ENCODE peak calls at places on chromosomes 4 and X, in nine cellular contexts. C is cardiac muscle cell; A is lower lobe of right lung; H is activated CD8-positive, alpha-beta T cell treated with anti-CD3 and anti-CD28 coated beads for 36 hours; L is AG04449; Z is endothelial cell; B is CD4-positive, alpha-beta T cell; O is A549; V is glutamatergic neuron. Y is an unnamed sample.

GRCh38 chr4:69831646-69832325 is 28.2 kb downstream of the SULT1E1 start:
- DNase-seq in C (no peak), A (peak), H (peak), L (no peak), Z (no peak), B (no peak), O (no peak), V (no peak), Y (no peak)

GRCh38 chr4:155353923-155354540 is 22.7 kb downstream of the MAP9 start:
- DNase-seq in C (peak), A (peak), H (peak), L (no peak), Z (peak), B (no peak), O (peak), V (peak), Y (peak)

GRCh38 chr4:80492761-80493160 is 157.2 kb downstream of the CFAP299 start:
- DNase-seq in C (no peak), A (no peak), H (peak), L (no peak), Z (no peak), B (peak), O (no peak), V (no peak), Y (no peak)

GRCh38 chr4:60724623-60725022 is 475.5 kb upstream of the ADGRL3 start:
- DNase-seq in C (peak), A (no peak), H (no peak), L (peak), Z (no peak), B (no peak), O (no peak), V (no peak), Y (no peak)

GRCh38 chrX:9635805-9636204 is 129.8 kb downstream of the GPR143 start:
- DNase-seq in C (no peak), A (no peak), H (no peak), L (no peak), Z (no peak), B (no peak), O (no peak), V (no peak), Y (no peak)

GRCh38 chr4:153512952-153513500 is 46.9 kb downstream of the TMEM131L start:
- DNase-seq in C (no peak), A (no peak), H (no peak), L (no peak), Z (no peak), B (no peak), O (no peak), V (no peak), Y (no peak)

GRCh38 chr4:76305971-76306881 is at the start of gene STBD1:
- DNase-seq in C (peak), A (peak), H (peak), L (no peak), Z (peak), B (peak), O (peak), V (peak), Y (peak)

GRCh38 chr4:84782517-84782916 is 184.0 kb downstream of the WDFY3 start:
- DNase-seq in C (no peak), A (no peak), H (no peak), L (no peak), Z (no peak), B (no peak), O (no peak), V (no peak), Y (no peak)

GRCh38 chrX:103879339-103879738 is 47.3 kb upstream of the RAB9B start:
- DNase-seq in C (peak), A (no peak), H (no peak), L (no peak), Z (no peak), B (no peak), O (no peak), V (no peak), Y (no peak)

DNA sequence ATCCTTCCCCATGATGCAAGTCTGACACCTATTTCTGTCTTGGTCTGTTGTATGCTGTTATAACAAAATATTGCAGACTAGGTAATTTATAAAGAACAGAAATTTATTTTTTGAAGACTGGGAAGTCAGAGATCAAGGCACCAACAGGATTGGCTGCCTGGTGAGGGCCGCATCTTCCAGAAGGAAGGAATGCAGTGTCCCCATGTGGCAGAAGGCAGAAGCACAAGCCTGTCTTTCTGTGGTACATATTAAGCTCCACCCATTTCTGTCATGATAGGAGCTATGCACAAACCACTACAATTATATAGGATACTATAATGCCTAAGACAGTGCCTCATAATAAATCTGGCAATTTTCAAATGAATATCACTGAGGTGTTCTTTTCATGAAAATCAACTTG is 502.3 kb upstream of the DIAPH2 start:
- DNase-seq in C (peak), A (no peak), H (no peak), L (no peak), Z (peak), B (no peak), O (no peak), V (peak), Y (peak)
- TF ChIP-seq CTCF in C (peak), A (peak), H (no peak), L (no peak), Z (peak), B (no peak), O (no peak), V (peak), Y (peak)

GRCh38 chr4:87220094-87220831 is at the start of gene KLHL8:
- DNase-seq in C (peak), A (peak), H (peak), L (no peak), Z (peak), B (peak), O (peak), V (peak), Y (peak)
- TF ChIP-seq CTCF in C (peak), A (peak), H (no peak), L (peak), Z (no peak), B (no peak), O (peak), V (no peak), Y (no peak)

GRCh38 chrX:119194631-119195030 is 41.5 kb upstream of the PGRMC1 start:
- DNase-seq in C (peak), A (no peak), H (no peak), L (no peak), Z (no peak), B (no peak), O (no peak), V (no peak), Y (no peak)
- TF ChIP-seq CTCF in C (peak), A (no peak), H (no peak), L (peak), Z (no peak), B (no peak), O (peak), V (no peak), Y (no peak)

DNA sequence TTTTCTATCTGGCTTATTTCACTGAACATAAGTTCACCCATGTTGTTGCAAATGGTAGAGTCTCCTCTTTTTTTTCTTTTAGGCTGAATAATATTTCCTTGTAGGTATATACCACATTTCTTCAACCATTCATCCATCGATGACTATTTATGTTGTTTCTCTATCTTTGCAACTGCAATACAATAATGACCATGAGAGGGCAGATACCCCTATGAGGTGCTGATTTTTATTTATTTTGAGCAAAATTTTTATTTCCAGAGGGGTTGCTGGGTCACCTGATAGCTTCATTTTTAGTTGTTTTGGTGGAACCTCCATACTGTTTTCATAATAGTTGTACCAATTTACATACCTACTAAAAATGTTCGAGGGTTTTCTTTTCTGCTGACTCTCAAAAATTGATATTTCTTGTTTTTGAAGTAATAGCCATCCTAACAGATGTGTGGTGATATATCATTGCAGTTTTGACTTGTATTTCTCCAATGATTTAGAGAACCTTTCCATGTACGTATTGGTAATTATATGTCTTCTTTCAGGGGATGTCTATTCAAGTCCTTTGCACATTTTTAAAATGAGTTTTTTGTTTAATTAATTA is 1697.0 kb downstream of the PCDH7 start:
- DNase-seq in C (no peak), A (no peak), H (no peak), L (no peak), Z (no peak), B (no peak), O (no peak), V (no peak), Y (no peak)
- TF ChIP-seq CTCF in C (peak), A (no peak), H (no peak), L (no peak), Z (peak), B (no peak), O (no peak), V (peak), Y (peak)

GRCh38 chr4:55312491-55313101 is 33.4 kb upstream of the SRD5A3 start:
- DNase-seq in C (peak), A (no peak), H (peak), L (no peak), Z (peak), B (no peak), O (no peak), V (no peak), Y (peak)
- TF ChIP-seq CTCF in C (peak), A (peak), H (peak), L (peak), Z (peak), B (peak), O (peak), V (no peak), Y (peak)

GRCh38 chrX:71492086-71493065 is 40.5 kb upstream of the OGT start:
- DNase-seq in C (peak), A (peak), H (peak), L (no peak), Z (no peak), B (peak), O (peak), V (peak), Y (no peak)

GRCh38 chrX:71489540-71489939 is 43.4 kb upstream of the OGT start:
- DNase-seq in C (no peak), A (no peak), H (no peak), L (no peak), Z (no peak), B (no peak), O (no peak), V (no peak), Y (no peak)

GRCh38 chrX:71493111-71493613 is 39.7 kb upstream of the OGT start:
- DNase-seq in C (peak), A (peak), H (no peak), L (no peak), Z (no peak), B (no peak), O (no peak), V (no peak), Y (no peak)

GRCh38 chrX:71482228-71482958 is 50.5 kb upstream of the OGT start:
- DNase-seq in C (no peak), A (no peak), H (no peak), L (no peak), Z (no peak), B (no peak), O (no peak), V (no peak), Y (no peak)

GRCh38 chrX:71487814-71488213 is 45.1 kb upstream of the OGT start:
- DNase-seq in C (no peak), A (no peak), H (no peak), L (no peak), Z (no peak), B (no peak), O (no peak), V (no peak), Y (no peak)
- TF ChIP-seq CTCF in C (no peak), A (no peak), H (no peak), L (no peak), Z (no peak), B (no peak), O (no peak), V (no peak), Y (no peak)